ENCODE peak calls at places on chromosomes 6 and 20, in five cellular contexts. S is HTR-8/SVneo, O is posterior cingulate gyrus, Q is NCI-H446, V is heart left ventricle. I is an unnamed sample.

GRCh38 chr6:160254467-160255312 is 3.9 kb downstream of the SLC22A2 start:
- DNase-seq in S (no peak), O (no peak), Q (no peak), V (no peak), I (no peak)

GRCh38 chr6:108497883-108498282 is 62.8 kb upstream of the FOXO3 start:
- DNase-seq in S (peak), O (no peak), Q (peak), V (no peak), I (peak)

GRCh38 chr6:143245656-143246055 is 185.0 kb downstream of the AIG1 start:
- DNase-seq in S (no peak), O (no peak), Q (no peak), V (no peak), I (no peak)

GRCh38 chr6:26420607-26421235 is 18.6 kb downstream of the BTN3A1 start:
- DNase-seq in S (peak), O (no peak), Q (no peak), V (no peak), I (peak)

GRCh38 chr6:24775520-24776058 is 852 bp downstream of the GMNN start:
- DNase-seq in S (no peak), O (no peak), Q (no peak), V (no peak), I (no peak)

GRCh38 chr20:54126809-54127655 is 46.8 kb downstream of the CYP24A1 start:
- DNase-seq in S (no peak), O (no peak), Q (no peak), V (no peak), I (no peak)

GRCh38 chr6:169024047-169024660 is 229.5 kb downstream of the THBS2 start:
- DNase-seq in S (no peak), O (no peak), Q (no peak), V (no peak), I (no peak)

GRCh38 chr6:149233056-149233715 is 84.3 kb upstream of the TAB2 start:
- DNase-seq in S (peak), O (no peak), Q (no peak), V (no peak), I (no peak)

GRCh38 chr6:116404706-116405105 is 34.0 kb downstream of the DSE start:
- DNase-seq in S (no peak), O (no peak), Q (no peak), V (no peak), I (no peak)

I was measured in Ammon's horn.